ENCODE peak calls at places on chromosomes 11 and 22, in ten cellular contexts. U, B, W, T, K, O, S, I, X and Z are unnamed samples.

GRCh38 chr11:2539761-2540520 is 95.1 kb downstream of the KCNQ1 start:
- DNase-seq in U (peak), B (no peak), W (peak), T (no peak), K (no peak), O (peak), S (no peak), I (no peak), X (peak), Z (no peak)

GRCh38 chr22:43144949-43145348 is 1.8 kb upstream of the MCAT start:
- DNase-seq in U (no peak), B (no peak), W (no peak), T (no peak), K (no peak), O (no peak), S (no peak), I (no peak), X (no peak), Z (no peak)

GRCh38 chr11:36053314-36053713 is 109.5 kb downstream of the LDLRAD3 start:
- DNase-seq in U (no peak), B (no peak), W (no peak), T (no peak), K (no peak), O (no peak), S (no peak), I (no peak), X (no peak), Z (no peak)

GRCh38 chr11:65479184-65480145 is 19.4 kb upstream of the MALAT1 start:
- DNase-seq in U (no peak), B (peak), W (peak), T (peak), K (no peak), O (peak), S (peak), I (peak), X (no peak), Z (peak)

GRCh38 chr11:3855808-3856491 is 486 bp downstream of the STIM1 start:
- DNase-seq in U (peak), B (no peak), W (peak), T (no peak), K (no peak), O (peak), S (no peak), I (peak), X (peak), Z (no peak)

GRCh38 chr11:62556872-62557631 is 10.4 kb upstream of the AHNAK start:
- DNase-seq in U (no peak), B (no peak), W (no peak), T (no peak), K (no peak), O (peak), S (no peak), I (no peak), X (no peak), Z (no peak)

GRCh38 chr22:35152316-35152715 is 86.4 kb downstream of the ISX start:
- DNase-seq in U (no peak), B (no peak), W (no peak), T (no peak), K (no peak), O (no peak), S (no peak), I (no peak), X (no peak), Z (no peak)

GRCh38 chr11:84780689-84781293 is 846.4 kb downstream of the DLG2 start:
- DNase-seq in U (no peak), B (no peak), W (no peak), T (peak), K (no peak), O (no peak), S (no peak), I (peak), X (no peak), Z (peak)

GRCh38 chr22:17077255-17077654 is 7.5 kb upstream of the IL17RA start:
- DNase-seq in U (no peak), B (peak), W (no peak), T (no peak), K (no peak), O (no peak), S (no peak), I (no peak), X (no peak), Z (no peak)